ENCODE peak calls at places on chromosomes 2 and 18, in seven cellular contexts. One of them, this sample, is unnamed.

GRCh38 chr18:30800800-30801199 is 241.7 kb downstream of the DSC3 start:
- DNase-seq in IMR-90: no peak
- DNase-seq in neuronal stem cell: no peak
- DNase-seq in trophoblast cell: no peak
- DNase-seq in mesenchymal stem cell: no peak
- DNase-seq in H1: no peak
- DNase-seq in H9: no peak
- DNase-seq in this sample: no peak

GRCh38 chr2:238235331-238235732 is 4.5 kb downstream of the HES6 start:
- DNase-seq in IMR-90: peak; percentile 35
- DNase-seq in neuronal stem cell: no peak
- DNase-seq in trophoblast cell: peak; percentile 26
- DNase-seq in mesenchymal stem cell: peak; percentile 57
- DNase-seq in H1: no peak
- DNase-seq in H9: no peak
- DNase-seq in this sample: no peak

GRCh38 chr2:197030090-197030489 is 103.6 kb upstream of the PGAP1 start:
- DNase-seq in IMR-90: no peak
- DNase-seq in neuronal stem cell: no peak
- DNase-seq in trophoblast cell: no peak
- DNase-seq in mesenchymal stem cell: no peak
- DNase-seq in H1: no peak
- DNase-seq in H9: no peak
- DNase-seq in this sample: no peak

GRCh38 chr2:210477496-210477895 is 937 bp upstream of the LANCL1 start:
- DNase-seq in IMR-90: peak; percentile 64
- DNase-seq in neuronal stem cell: no peak
- DNase-seq in trophoblast cell: no peak
- DNase-seq in mesenchymal stem cell: peak; percentile 79
- DNase-seq in H1: no peak
- DNase-seq in H9: peak; percentile 56
- DNase-seq in this sample: peak; percentile 83

GRCh38 chr2:159185401-159186130 is 100.9 kb downstream of the WDSUB1 start:
- DNase-seq in IMR-90: peak; percentile 58
- DNase-seq in neuronal stem cell: no peak
- DNase-seq in trophoblast cell: peak; percentile 35
- DNase-seq in mesenchymal stem cell: peak; percentile 88
- DNase-seq in H1: no peak
- DNase-seq in H9: no peak
- DNase-seq in this sample: peak; percentile 59

GRCh38 chr2:101842471-101842870 is 145.0 kb downstream of the MAP4K4 start:
- DNase-seq in IMR-90: no peak
- DNase-seq in neuronal stem cell: no peak
- DNase-seq in trophoblast cell: no peak
- DNase-seq in mesenchymal stem cell: no peak
- DNase-seq in H1: no peak
- DNase-seq in H9: no peak
- DNase-seq in this sample: no peak

GRCh38 chr18:69935319-69936190 is 12.1 kb downstream of the CD226 start:
- DNase-seq in IMR-90: no peak
- DNase-seq in neuronal stem cell: peak; percentile 4
- DNase-seq in trophoblast cell: no peak
- DNase-seq in mesenchymal stem cell: no peak
- DNase-seq in H1: no peak
- DNase-seq in H9: no peak
- DNase-seq in this sample: peak; percentile 96

GRCh38 chr2:233267516-233268245 is 16.2 kb downstream of the ATG16L1 start:
- DNase-seq in IMR-90: no peak
- DNase-seq in neuronal stem cell: no peak
- DNase-seq in trophoblast cell: no peak
- DNase-seq in mesenchymal stem cell: no peak
- DNase-seq in H1: no peak
- DNase-seq in H9: no peak
- DNase-seq in this sample: no peak

GRCh38 chr2:196183172-196183473 is 11.7 kb upstream of the STK17B start:
- DNase-seq in IMR-90: no peak
- DNase-seq in neuronal stem cell: no peak
- DNase-seq in trophoblast cell: no peak
- DNase-seq in mesenchymal stem cell: no peak
- DNase-seq in H1: no peak
- DNase-seq in H9: no peak
- DNase-seq in this sample: no peak

GRCh38 chr2:608297-608696 is 68.9 kb downstream of the TMEM18 start:
- DNase-seq in IMR-90: no peak
- DNase-seq in neuronal stem cell: no peak
- DNase-seq in trophoblast cell: no peak
- DNase-seq in mesenchymal stem cell: no peak
- DNase-seq in H1: no peak
- DNase-seq in H9: no peak
- DNase-seq in this sample: no peak

GRCh38 chr2:222318026-222318711 is 19.4 kb upstream of the PAX3 start:
- DNase-seq in IMR-90: peak; percentile 52
- DNase-seq in neuronal stem cell: no peak
- DNase-seq in trophoblast cell: peak; percentile 90
- DNase-seq in mesenchymal stem cell: peak; percentile 74
- DNase-seq in H1: no peak
- DNase-seq in H9: peak; percentile 85
- DNase-seq in this sample: peak; percentile 87

GRCh38 chr2:188984680-188985079 is 10.5 kb downstream of the COL3A1 start:
- DNase-seq in IMR-90: peak; percentile 93
- DNase-seq in neuronal stem cell: no peak
- DNase-seq in trophoblast cell: peak; percentile 94
- DNase-seq in mesenchymal stem cell: peak; percentile 87
- DNase-seq in H1: no peak
- DNase-seq in H9: no peak
- DNase-seq in this sample: no peak

GRCh38 chr2:200662727-200663126 is 76.9 kb downstream of the AOX1 start:
- DNase-seq in IMR-90: peak; percentile 78
- DNase-seq in neuronal stem cell: no peak
- DNase-seq in trophoblast cell: peak; percentile 62
- DNase-seq in mesenchymal stem cell: peak; percentile 76
- DNase-seq in H1: no peak
- DNase-seq in H9: no peak
- DNase-seq in this sample: peak; percentile 77

GRCh38 chr2:57139179-57139578 is 907.4 kb upstream of the VRK2 start:
- DNase-seq in IMR-90: no peak
- DNase-seq in neuronal stem cell: no peak
- DNase-seq in trophoblast cell: no peak
- DNase-seq in mesenchymal stem cell: no peak
- DNase-seq in H1: no peak
- DNase-seq in H9: no peak
- DNase-seq in this sample: no peak

GRCh38 chr2:222448806-222449205 is 24.5 kb downstream of the SGPP2 start:
- DNase-seq in IMR-90: peak; percentile 44
- DNase-seq in neuronal stem cell: no peak
- DNase-seq in trophoblast cell: peak; percentile 44
- DNase-seq in mesenchymal stem cell: peak; percentile 96
- DNase-seq in H1: no peak
- DNase-seq in H9: no peak
- DNase-seq in this sample: no peak

GRCh38 chr2:168468354-168468753 is 12.3 kb downstream of the CERS6 start:
- DNase-seq in IMR-90: no peak
- DNase-seq in neuronal stem cell: no peak
- DNase-seq in trophoblast cell: no peak
- DNase-seq in mesenchymal stem cell: no peak
- DNase-seq in H1: no peak
- DNase-seq in H9: no peak
- DNase-seq in this sample: no peak

GRCh38 chr2:41595235-41595634 is 452.6 kb upstream of the PKDCC start:
- DNase-seq in IMR-90: no peak
- DNase-seq in neuronal stem cell: no peak
- DNase-seq in trophoblast cell: no peak
- DNase-seq in mesenchymal stem cell: no peak
- DNase-seq in H1: no peak
- DNase-seq in H9: no peak
- DNase-seq in this sample: no peak

GRCh38 chr18:78889250-78889649 is 90.4 kb upstream of the SALL3 start:
- DNase-seq in IMR-90: no peak
- DNase-seq in neuronal stem cell: no peak
- DNase-seq in trophoblast cell: no peak
- DNase-seq in mesenchymal stem cell: no peak
- DNase-seq in H1: no peak
- DNase-seq in H9: no peak
- DNase-seq in this sample: no peak

DNA sequence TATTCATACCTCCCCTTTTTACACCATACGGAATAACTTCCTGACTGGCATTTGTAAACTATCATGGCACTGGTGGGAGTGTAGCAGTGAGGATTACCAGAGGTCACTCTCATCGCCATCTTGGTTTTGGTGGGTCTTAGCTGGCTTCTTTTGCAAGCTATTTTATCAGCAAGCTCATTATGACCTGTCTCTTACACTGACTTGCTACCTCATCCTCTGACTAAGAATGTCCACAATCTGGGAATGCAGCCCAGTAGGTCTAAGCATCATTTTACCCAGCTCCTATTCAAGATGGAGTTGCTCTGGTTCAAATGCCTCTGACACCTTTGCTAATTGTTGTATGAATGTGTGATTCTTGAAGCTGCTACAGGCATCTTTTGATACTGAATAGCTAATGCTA is 950.8 kb upstream of the SLC39A10 start:
- DNase-seq in IMR-90: no peak
- DNase-seq in neuronal stem cell: no peak
- DNase-seq in trophoblast cell: no peak
- DNase-seq in mesenchymal stem cell: no peak
- DNase-seq in H1: no peak
- DNase-seq in H9: no peak
- DNase-seq in this sample: no peak
- H2BK5ac ChIP-seq in IMR-90: no peak overlapping the region
- H2BK5ac ChIP-seq in neuronal stem cell: no peak overlapping the region
- H2BK5ac ChIP-seq in trophoblast cell: no peak overlapping the region
- H2BK5ac ChIP-seq in mesenchymal stem cell: no peak overlapping the region
- H2BK5ac ChIP-seq in H1: no peak overlapping the region
- H2BK5ac ChIP-seq in H9: no peak overlapping the region
- H2BK5ac ChIP-seq in this sample: no peak overlapping the region

DNA sequence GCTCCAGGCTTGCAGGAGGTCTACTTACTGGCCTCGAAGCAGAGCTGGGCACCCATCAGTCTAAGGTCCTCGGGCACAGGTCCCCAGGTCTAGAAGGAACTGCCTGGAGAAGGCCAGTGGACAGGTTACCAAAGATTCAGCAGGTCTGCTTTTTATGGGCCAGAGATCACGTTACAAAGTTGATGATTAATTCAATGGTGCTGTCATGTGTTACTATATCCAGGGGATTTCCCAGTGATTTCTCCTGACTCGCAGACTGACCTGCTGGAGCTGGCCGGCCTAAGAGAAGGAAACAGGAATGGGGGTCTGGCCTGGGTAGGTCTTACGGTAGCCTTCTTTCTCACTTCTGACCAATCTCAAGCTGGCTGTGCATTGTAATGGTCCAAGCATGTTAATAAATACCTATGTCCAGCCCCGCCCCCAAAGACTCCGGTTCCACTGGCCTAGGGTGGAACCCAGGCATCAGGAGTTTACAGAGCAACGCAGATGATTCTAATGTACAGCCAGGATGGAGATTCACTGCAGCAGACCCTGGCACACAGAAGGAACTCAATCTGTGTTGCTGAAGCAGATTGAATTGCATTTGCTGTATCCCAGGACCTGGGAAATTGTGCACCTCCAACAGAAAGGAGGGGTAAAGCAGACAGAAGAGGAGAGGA is at the start of gene NEURL3:
- DNase-seq in IMR-90: peak; percentile 74
- DNase-seq in neuronal stem cell: no peak
- DNase-seq in trophoblast cell: peak; percentile 61
- DNase-seq in mesenchymal stem cell: peak; percentile 43
- DNase-seq in H1: no peak
- DNase-seq in H9: no peak
- DNase-seq in this sample: no peak
- H2BK5ac ChIP-seq in IMR-90: no peak within 1 kb of the TSS
- H2BK5ac ChIP-seq in neuronal stem cell: no peak within 1 kb of the TSS
- H2BK5ac ChIP-seq in trophoblast cell: peak within 1 kb of the TSS; percentile 34
- H2BK5ac ChIP-seq in mesenchymal stem cell: no peak within 1 kb of the TSS
- H2BK5ac ChIP-seq in H1: no peak within 1 kb of the TSS
- H2BK5ac ChIP-seq in H9: no peak within 1 kb of the TSS
- H2BK5ac ChIP-seq in this sample: no peak within 1 kb of the TSS

GRCh38 chr2:77521482-77521881 is 694 bp downstream of the LRRTM4 start:
- DNase-seq in IMR-90: no peak
- DNase-seq in neuronal stem cell: peak; percentile 50
- DNase-seq in trophoblast cell: no peak
- DNase-seq in mesenchymal stem cell: peak; percentile 4
- DNase-seq in H1: peak; percentile 27
- DNase-seq in H9: peak; percentile 50
- DNase-seq in this sample: peak; percentile 36
- H2BK5ac ChIP-seq in IMR-90: no peak overlapping the region
- H2BK5ac ChIP-seq in neuronal stem cell: no peak overlapping the region
- H2BK5ac ChIP-seq in trophoblast cell: no peak overlapping the region
- H2BK5ac ChIP-seq in mesenchymal stem cell: no peak overlapping the region
- H2BK5ac ChIP-seq in H1: peak overlapping the region; percentile 89
- H2BK5ac ChIP-seq in H9: no peak overlapping the region
- H2BK5ac ChIP-seq in this sample: no peak overlapping the region

DNA sequence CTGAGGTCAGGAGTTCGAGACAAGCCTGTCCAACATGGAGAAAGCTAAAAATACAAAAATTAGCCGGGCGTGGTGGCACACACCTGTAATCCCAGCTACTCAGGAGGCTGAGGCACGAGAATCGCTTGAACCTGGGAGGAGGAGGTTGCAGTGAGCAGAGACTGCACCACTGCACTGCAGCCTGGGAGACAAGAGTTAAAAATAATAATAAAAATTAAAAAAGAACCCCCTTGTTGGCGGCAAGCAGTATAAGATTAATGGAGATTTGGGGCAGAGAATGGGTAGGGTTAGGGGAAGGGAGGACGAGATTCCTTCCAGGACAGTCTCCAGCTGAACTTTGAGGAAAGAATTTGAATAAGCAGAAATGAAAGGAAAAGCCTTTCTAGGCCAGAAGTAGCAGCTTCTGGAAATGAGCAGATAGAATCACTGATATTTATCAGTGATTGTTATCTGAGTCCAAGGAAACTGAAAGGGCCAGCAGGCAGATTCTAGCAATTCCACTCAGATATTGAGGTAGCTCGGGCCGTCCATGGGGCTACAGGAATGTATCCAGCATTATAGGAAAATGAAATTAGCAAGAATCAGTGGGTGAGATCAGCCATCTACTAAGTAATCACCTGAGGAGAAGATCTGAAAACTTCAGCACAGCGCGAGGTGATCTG is 7.0 kb upstream of the MYCN start:
- DNase-seq in IMR-90: no peak
- DNase-seq in neuronal stem cell: no peak
- DNase-seq in trophoblast cell: peak; percentile 91
- DNase-seq in mesenchymal stem cell: no peak
- DNase-seq in H1: no peak
- DNase-seq in H9: no peak
- DNase-seq in this sample: no peak
- H2BK5ac ChIP-seq in IMR-90: no peak overlapping the region
- H2BK5ac ChIP-seq in neuronal stem cell: no peak overlapping the region
- H2BK5ac ChIP-seq in trophoblast cell: peak overlapping the region; percentile 27
- H2BK5ac ChIP-seq in mesenchymal stem cell: no peak overlapping the region
- H2BK5ac ChIP-seq in H1: peak overlapping the region; percentile 35
- H2BK5ac ChIP-seq in H9: no peak overlapping the region
- H2BK5ac ChIP-seq in this sample: no peak overlapping the region

This sample was measured in mesendoderm.